ENCODE peak calls at places on chromosomes 3 and 15, in ten cellular contexts. One of them, this sample, is unnamed.

GRCh38 chr3:123335007-123335670 is 113.8 kb downstream of the ADCY5 start:
- DNase-seq in fibroblast of pulmonary artery: no peak
- DNase-seq in heart left ventricle: peak
- DNase-seq in CD4-positive, alpha-beta memory T cell: no peak
- DNase-seq in fibroblast of lung: no peak
- DNase-seq in colonic mucosa: no peak
- DNase-seq in AG09309: no peak
- DNase-seq in breast epithelium: no peak
- DNase-seq in dorsolateral prefrontal cortex: no peak
- DNase-seq in psoas muscle: peak
- DNase-seq in this sample: no peak

GRCh38 chr3:117355566-117355965 is 646.0 kb downstream of the TUSC7 start:
- DNase-seq in breast epithelium: no peak
- DNase-seq in dorsolateral prefrontal cortex: no peak
- DNase-seq in psoas muscle: no peak
- DNase-seq in fibroblast of lung: peak
- DNase-seq in fibroblast of pulmonary artery: peak
- DNase-seq in AG09309: no peak
- DNase-seq in colonic mucosa: peak
- DNase-seq in CD4-positive, alpha-beta memory T cell: no peak
- DNase-seq in heart left ventricle: no peak
- DNase-seq in this sample: no peak

GRCh38 chr15:64251121-64251520 is 88.3 kb upstream of the PPIB start:
- DNase-seq in breast epithelium: no peak
- DNase-seq in dorsolateral prefrontal cortex: no peak
- DNase-seq in heart left ventricle: no peak
- DNase-seq in fibroblast of pulmonary artery: no peak
- DNase-seq in fibroblast of lung: peak
- DNase-seq in colonic mucosa: no peak
- DNase-seq in CD4-positive, alpha-beta memory T cell: peak
- DNase-seq in AG09309: no peak
- DNase-seq in psoas muscle: no peak
- DNase-seq in this sample: peak

GRCh38 chr15:31102049-31102321 is 460 bp upstream of the TRPM1 start:
- DNase-seq in colonic mucosa: no peak
- DNase-seq in heart left ventricle: no peak
- DNase-seq in fibroblast of pulmonary artery: no peak
- DNase-seq in breast epithelium: no peak
- DNase-seq in psoas muscle: no peak
- DNase-seq in dorsolateral prefrontal cortex: no peak
- DNase-seq in AG09309: no peak
- DNase-seq in CD4-positive, alpha-beta memory T cell: no peak
- DNase-seq in fibroblast of lung: no peak
- DNase-seq in this sample: no peak

GRCh38 chr3:147336543-147337278 is 69.6 kb downstream of the ZIC4 start:
- DNase-seq in fibroblast of lung: no peak
- DNase-seq in heart left ventricle: no peak
- DNase-seq in CD4-positive, alpha-beta memory T cell: no peak
- DNase-seq in colonic mucosa: no peak
- DNase-seq in dorsolateral prefrontal cortex: no peak
- DNase-seq in breast epithelium: no peak
- DNase-seq in AG09309: no peak
- DNase-seq in psoas muscle: no peak
- DNase-seq in fibroblast of pulmonary artery: no peak
- DNase-seq in this sample: no peak

GRCh38 chr3:194298331-194299227 is 52.5 kb downstream of the CPN2 start:
- DNase-seq in psoas muscle: no peak
- DNase-seq in fibroblast of lung: no peak
- DNase-seq in dorsolateral prefrontal cortex: no peak
- DNase-seq in fibroblast of pulmonary artery: no peak
- DNase-seq in heart left ventricle: no peak
- DNase-seq in colonic mucosa: no peak
- DNase-seq in breast epithelium: no peak
- DNase-seq in AG09309: no peak
- DNase-seq in CD4-positive, alpha-beta memory T cell: no peak
- DNase-seq in this sample: no peak

GRCh38 chr15:38514601-38515000 is 50.0 kb downstream of the RASGRP1 start:
- DNase-seq in fibroblast of pulmonary artery: no peak
- DNase-seq in psoas muscle: no peak
- DNase-seq in heart left ventricle: no peak
- DNase-seq in CD4-positive, alpha-beta memory T cell: no peak
- DNase-seq in colonic mucosa: no peak
- DNase-seq in AG09309: no peak
- DNase-seq in fibroblast of lung: no peak
- DNase-seq in dorsolateral prefrontal cortex: no peak
- DNase-seq in breast epithelium: no peak
- DNase-seq in this sample: no peak

GRCh38 chr3:167675835-167676234 is 22.1 kb upstream of the WDR49 start:
- DNase-seq in heart left ventricle: no peak
- DNase-seq in AG09309: no peak
- DNase-seq in breast epithelium: no peak
- DNase-seq in fibroblast of pulmonary artery: peak
- DNase-seq in CD4-positive, alpha-beta memory T cell: no peak
- DNase-seq in fibroblast of lung: peak
- DNase-seq in colonic mucosa: no peak
- DNase-seq in dorsolateral prefrontal cortex: no peak
- DNase-seq in psoas muscle: no peak
- DNase-seq in this sample: no peak

GRCh38 chr15:65981837-65982696 is 112.8 kb downstream of the RAB11A start:
- DNase-seq in dorsolateral prefrontal cortex: peak
- DNase-seq in CD4-positive, alpha-beta memory T cell: peak
- DNase-seq in heart left ventricle: no peak
- DNase-seq in fibroblast of lung: no peak
- DNase-seq in breast epithelium: no peak
- DNase-seq in colonic mucosa: peak
- DNase-seq in AG09309: no peak
- DNase-seq in fibroblast of pulmonary artery: no peak
- DNase-seq in psoas muscle: no peak
- DNase-seq in this sample: no peak

DNA sequence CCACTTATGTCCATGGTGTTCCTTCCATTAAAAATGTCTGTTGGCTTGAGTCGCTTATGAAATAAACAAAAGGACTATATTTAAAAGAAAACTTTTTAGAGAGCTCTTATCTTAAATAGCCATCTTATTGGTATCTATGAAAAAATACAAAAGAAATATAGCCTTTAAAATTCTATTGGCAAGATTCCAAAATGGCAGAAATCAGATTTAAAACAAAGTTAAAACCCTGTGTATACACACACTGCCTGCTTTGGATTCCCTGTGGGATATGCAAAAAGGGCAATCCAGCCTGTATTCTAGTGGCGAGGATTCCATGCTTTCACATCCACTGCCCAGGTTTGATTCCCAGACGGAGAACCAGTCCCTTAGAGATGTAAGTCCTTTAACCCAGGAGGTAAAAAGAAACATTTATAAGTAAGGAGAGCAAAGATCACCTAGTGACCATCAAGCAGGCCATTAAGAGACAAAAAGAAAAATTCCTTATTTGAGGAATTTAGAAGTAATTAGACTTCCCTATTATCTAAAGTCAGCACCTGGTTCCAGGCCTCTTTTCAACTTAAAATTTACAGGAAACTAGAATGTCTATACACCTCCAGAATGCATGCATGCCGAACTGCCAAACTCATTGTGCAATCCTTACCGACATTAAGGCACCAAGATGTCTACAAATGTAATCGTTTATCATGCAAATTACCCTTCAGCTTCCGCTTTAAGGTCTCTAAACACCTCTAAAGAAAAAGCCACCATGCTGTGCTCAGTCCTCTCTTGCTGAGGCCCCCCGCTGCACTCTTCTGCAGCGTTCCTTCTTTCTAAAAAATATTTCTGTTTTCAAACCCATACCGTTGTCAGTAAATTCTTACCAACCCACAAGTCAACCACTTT is 69.6 kb upstream of the STRIT1 start:
- DNase-seq in colonic mucosa: no peak
- DNase-seq in psoas muscle: no peak
- DNase-seq in fibroblast of pulmonary artery: no peak
- DNase-seq in breast epithelium: no peak
- DNase-seq in heart left ventricle: no peak
- DNase-seq in fibroblast of lung: no peak
- DNase-seq in AG09309: no peak
- DNase-seq in CD4-positive, alpha-beta memory T cell: no peak
- DNase-seq in dorsolateral prefrontal cortex: no peak
- DNase-seq in this sample: peak
- H3K4me3 ChIP-seq in colonic mucosa: no peak
- H3K4me3 ChIP-seq in psoas muscle: no peak
- H3K4me3 ChIP-seq in fibroblast of pulmonary artery: no peak
- H3K4me3 ChIP-seq in breast epithelium: no peak
- H3K4me3 ChIP-seq in heart left ventricle: no peak
- H3K4me3 ChIP-seq in fibroblast of lung: no peak
- H3K4me3 ChIP-seq in AG09309: no peak
- H3K4me3 ChIP-seq in CD4-positive, alpha-beta memory T cell: no peak
- H3K4me3 ChIP-seq in dorsolateral prefrontal cortex: no peak
- H3K4me3 ChIP-seq in this sample: no peak

GRCh38 chr3:1092061-1092460 is 763 bp upstream of the CNTN6 start:
- DNase-seq in dorsolateral prefrontal cortex: no peak
- DNase-seq in colonic mucosa: no peak
- DNase-seq in fibroblast of lung: no peak
- DNase-seq in psoas muscle: no peak
- DNase-seq in fibroblast of pulmonary artery: no peak
- DNase-seq in heart left ventricle: no peak
- DNase-seq in AG09309: no peak
- DNase-seq in breast epithelium: no peak
- DNase-seq in CD4-positive, alpha-beta memory T cell: no peak
- DNase-seq in this sample: peak

GRCh38 chr3:1088503-1088902 is 4.3 kb upstream of the CNTN6 start:
- DNase-seq in CD4-positive, alpha-beta memory T cell: no peak
- DNase-seq in heart left ventricle: no peak
- DNase-seq in AG09309: no peak
- DNase-seq in psoas muscle: no peak
- DNase-seq in fibroblast of lung: no peak
- DNase-seq in breast epithelium: no peak
- DNase-seq in fibroblast of pulmonary artery: no peak
- DNase-seq in colonic mucosa: no peak
- DNase-seq in dorsolateral prefrontal cortex: no peak
- DNase-seq in this sample: no peak

GRCh38 chr3:1091276-1091675 is 1.5 kb upstream of the CNTN6 start:
- DNase-seq in fibroblast of pulmonary artery: no peak
- DNase-seq in colonic mucosa: no peak
- DNase-seq in psoas muscle: no peak
- DNase-seq in fibroblast of lung: no peak
- DNase-seq in breast epithelium: no peak
- DNase-seq in AG09309: no peak
- DNase-seq in CD4-positive, alpha-beta memory T cell: no peak
- DNase-seq in dorsolateral prefrontal cortex: no peak
- DNase-seq in heart left ventricle: no peak
- DNase-seq in this sample: peak

GRCh38 chr3:1093216-1093615 is 392 bp downstream of the CNTN6 start:
- DNase-seq in psoas muscle: no peak
- DNase-seq in heart left ventricle: no peak
- DNase-seq in fibroblast of lung: no peak
- DNase-seq in CD4-positive, alpha-beta memory T cell: no peak
- DNase-seq in breast epithelium: no peak
- DNase-seq in colonic mucosa: no peak
- DNase-seq in AG09309: no peak
- DNase-seq in dorsolateral prefrontal cortex: no peak
- DNase-seq in fibroblast of pulmonary artery: no peak
- DNase-seq in this sample: no peak

DNA sequence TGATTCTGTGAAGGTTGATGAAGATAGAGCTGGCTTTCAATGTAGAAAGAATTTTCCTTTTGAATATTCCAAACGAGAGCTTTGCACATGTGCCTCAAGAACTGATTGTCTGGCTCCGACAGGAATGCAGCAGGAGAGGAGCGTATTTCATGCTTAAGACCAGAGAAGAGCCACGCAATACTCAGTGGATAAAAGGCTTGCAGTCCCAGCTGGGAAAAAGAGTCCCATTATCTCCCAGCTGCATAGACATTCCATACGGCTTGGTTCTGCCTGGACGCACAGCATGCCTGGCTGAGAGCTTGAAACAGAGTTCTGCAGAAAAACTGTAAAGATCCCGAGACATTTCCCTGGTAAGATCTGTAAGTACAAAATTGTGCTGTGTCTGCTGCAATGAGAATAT is at the start of gene CNTN6:
- DNase-seq in CD4-positive, alpha-beta memory T cell: no peak
- DNase-seq in heart left ventricle: no peak
- DNase-seq in AG09309: no peak
- DNase-seq in fibroblast of lung: peak
- DNase-seq in fibroblast of pulmonary artery: no peak
- DNase-seq in psoas muscle: no peak
- DNase-seq in dorsolateral prefrontal cortex: no peak
- DNase-seq in colonic mucosa: no peak
- DNase-seq in breast epithelium: no peak
- DNase-seq in this sample: peak
- H3K4me3 ChIP-seq in CD4-positive, alpha-beta memory T cell: no peak
- H3K4me3 ChIP-seq in heart left ventricle: no peak
- H3K4me3 ChIP-seq in AG09309: no peak
- H3K4me3 ChIP-seq in fibroblast of lung: no peak
- H3K4me3 ChIP-seq in fibroblast of pulmonary artery: no peak
- H3K4me3 ChIP-seq in psoas muscle: no peak
- H3K4me3 ChIP-seq in dorsolateral prefrontal cortex: peak
- H3K4me3 ChIP-seq in colonic mucosa: no peak
- H3K4me3 ChIP-seq in breast epithelium: peak
- H3K4me3 ChIP-seq in this sample: no peak

GRCh38 chr3:188246905-188247304 is 92.9 kb downstream of the LPP start:
- DNase-seq in breast epithelium: no peak
- DNase-seq in dorsolateral prefrontal cortex: no peak
- DNase-seq in fibroblast of pulmonary artery: no peak
- DNase-seq in fibroblast of lung: no peak
- DNase-seq in CD4-positive, alpha-beta memory T cell: no peak
- DNase-seq in AG09309: no peak
- DNase-seq in colonic mucosa: peak
- DNase-seq in heart left ventricle: no peak
- DNase-seq in psoas muscle: no peak
- DNase-seq in this sample: no peak
- H3K4me3 ChIP-seq in breast epithelium: no peak
- H3K4me3 ChIP-seq in dorsolateral prefrontal cortex: no peak
- H3K4me3 ChIP-seq in fibroblast of pulmonary artery: no peak
- H3K4me3 ChIP-seq in fibroblast of lung: no peak
- H3K4me3 ChIP-seq in CD4-positive, alpha-beta memory T cell: no peak
- H3K4me3 ChIP-seq in AG09309: no peak
- H3K4me3 ChIP-seq in colonic mucosa: no peak
- H3K4me3 ChIP-seq in heart left ventricle: no peak
- H3K4me3 ChIP-seq in psoas muscle: no peak
- H3K4me3 ChIP-seq in this sample: no peak

DNA sequence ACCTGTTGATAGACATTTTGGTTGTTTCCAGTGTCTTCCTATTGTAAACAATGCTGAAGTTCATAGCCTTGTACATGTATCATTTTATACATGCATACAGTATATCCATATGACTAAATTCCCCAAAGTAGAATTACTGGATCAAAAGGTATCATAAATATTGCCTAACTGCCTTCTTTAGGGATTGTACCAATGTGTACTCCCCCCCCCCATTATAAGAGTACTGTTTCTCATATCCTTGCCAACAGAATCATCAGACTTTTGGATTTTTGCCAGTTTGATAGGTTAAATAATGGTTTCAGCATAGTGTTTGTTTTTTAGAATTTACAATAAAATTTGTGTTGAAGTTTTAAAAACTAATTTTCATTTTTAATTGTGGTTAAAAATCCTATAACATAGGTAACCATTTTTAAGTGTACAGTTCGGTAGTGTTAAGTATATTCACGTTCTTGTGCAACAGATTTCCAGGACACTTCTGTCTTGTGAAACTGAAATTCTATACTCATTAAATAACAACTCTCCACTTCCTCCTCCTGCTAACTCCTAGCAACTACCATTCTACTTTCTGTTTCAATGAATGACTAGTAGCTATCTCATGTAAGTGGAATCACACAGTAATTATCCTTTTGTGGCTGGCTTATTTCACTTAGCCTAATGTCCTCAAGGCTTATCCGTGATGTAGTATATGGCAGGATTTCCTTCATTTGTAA is 30.8 kb upstream of the MAP3K13 start:
- DNase-seq in psoas muscle: no peak
- DNase-seq in AG09309: peak
- DNase-seq in dorsolateral prefrontal cortex: no peak
- DNase-seq in CD4-positive, alpha-beta memory T cell: no peak
- DNase-seq in breast epithelium: no peak
- DNase-seq in heart left ventricle: no peak
- DNase-seq in fibroblast of lung: peak
- DNase-seq in colonic mucosa: no peak
- DNase-seq in fibroblast of pulmonary artery: peak
- DNase-seq in this sample: peak
- H3K4me3 ChIP-seq in psoas muscle: no peak
- H3K4me3 ChIP-seq in AG09309: no peak
- H3K4me3 ChIP-seq in dorsolateral prefrontal cortex: no peak
- H3K4me3 ChIP-seq in CD4-positive, alpha-beta memory T cell: no peak
- H3K4me3 ChIP-seq in breast epithelium: no peak
- H3K4me3 ChIP-seq in heart left ventricle: no peak
- H3K4me3 ChIP-seq in fibroblast of lung: no peak
- H3K4me3 ChIP-seq in colonic mucosa: no peak
- H3K4me3 ChIP-seq in fibroblast of pulmonary artery: no peak
- H3K4me3 ChIP-seq in this sample: no peak